ENCODE peak calls at places on chromosomes 3 and 15, in six cellular contexts. E is suprapubic skin, W is A549, S is SK-N-SH, L is H1, Z is HepG2. Q is an unnamed sample.

GRCh38 chr15:48925714-48926223 is 38.0 kb downstream of the SHC4 start:
- DNase-seq in E (no peak), W (peak; percentile 78), S (peak; percentile 8), L (no peak), Z (peak; percentile 29), Q (no peak)

GRCh38 chr3:44342191-44342790 is 3.7 kb downstream of the TCAIM start:
- DNase-seq in E (no peak), W (no peak), S (no peak), L (no peak), Z (no peak), Q (no peak)

GRCh38 chr15:64950888-64951287 is 38.8 kb downstream of the SPG21 start:
- DNase-seq in E (peak; percentile 48), W (peak; percentile 37), S (no peak), L (no peak), Z (no peak), Q (no peak)

GRCh38 chr15:25670025-25670554 is 193.0 kb downstream of the ATP10A start:
- DNase-seq in E (no peak), W (peak; percentile 7), S (peak; percentile 61), L (peak; percentile 61), Z (no peak), Q (peak; percentile 54)

GRCh38 chr3:56667973-56668579 is 15.0 kb downstream of the TASOR start:
- DNase-seq in E (no peak), W (no peak), S (no peak), L (no peak), Z (no peak), Q (no peak)

GRCh38 chr15:52303093-52303772 is 7.6 kb upstream of the MYO5C start:
- DNase-seq in E (no peak), W (no peak), S (no peak), L (no peak), Z (no peak), Q (no peak)

GRCh38 chr3:16309558-16309957 is 44.5 kb downstream of the OXNAD1 start:
- DNase-seq in E (no peak), W (no peak), S (no peak), L (no peak), Z (no peak), Q (no peak)

GRCh38 chr3:37511357-37511970 is 337.1 kb upstream of the LRRFIP2 start:
- DNase-seq in E (no peak), W (no peak), S (no peak), L (no peak), Z (no peak), Q (peak; percentile 34)

GRCh38 chr15:39594764-39595620 is 14.1 kb downstream of the THBS1 start:
- DNase-seq in E (no peak), W (no peak), S (no peak), L (no peak), Z (no peak), Q (no peak)

GRCh38 chr3:126638790-126639189 is 16.1 kb downstream of the TXNRD3 start:
- DNase-seq in E (no peak), W (no peak), S (no peak), L (no peak), Z (no peak), Q (no peak)

GRCh38 chr3:52176951-52177700 is 20.8 kb upstream of the ALAS1 start:
- DNase-seq in E (no peak), W (no peak), S (peak; percentile 28), L (no peak), Z (peak; percentile 86), Q (no peak)

GRCh38 chr3:142213298-142213697 is 12.1 kb downstream of the GK5 start:
- DNase-seq in E (no peak), W (no peak), S (no peak), L (no peak), Z (no peak), Q (no peak)

GRCh38 chr3:7630925-7631324 is 770.0 kb downstream of the GRM7 start:
- DNase-seq in E (no peak), W (no peak), S (peak; percentile 79), L (no peak), Z (no peak), Q (peak; percentile 49)

GRCh38 chr3:182436547-182436946 is 356.8 kb upstream of the ATP11B start:
- DNase-seq in E (no peak), W (no peak), S (no peak), L (no peak), Z (no peak), Q (no peak)

GRCh38 chr3:182911782-182912111 is 68.6 kb downstream of the DCUN1D1 start:
- DNase-seq in E (no peak), W (no peak), S (no peak), L (no peak), Z (no peak), Q (no peak)

GRCh38 chr15:74264081-74264501 is 28.0 kb downstream of the CCDC33 start:
- DNase-seq in E (no peak), W (no peak), S (no peak), L (no peak), Z (no peak), Q (no peak)

GRCh38 chr15:101088311-101088710 is 163.5 kb downstream of the CHSY1 start:
- DNase-seq in E (no peak), W (no peak), S (no peak), L (no peak), Z (no peak), Q (no peak)

GRCh38 chr15:55742498-55742926 is 440 bp downstream of the PRTG start:
- DNase-seq in E (no peak), W (peak; percentile 53), S (no peak), L (no peak), Z (no peak), Q (peak; percentile 56)

GRCh38 chr15:82093774-82094211 is 48.0 kb upstream of the MEX3B start:
- DNase-seq in E (no peak), W (peak; percentile 86), S (no peak), L (no peak), Z (peak; percentile 41), Q (no peak)

GRCh38 chr3:123611077-123611476 is 26.2 kb upstream of the HACD2 start:
- DNase-seq in E (no peak), W (no peak), S (no peak), L (no peak), Z (no peak), Q (no peak)

GRCh38 chr3:8773941-8774542 is 4.6 kb upstream of the OXTR start:
- DNase-seq in E (peak; percentile 52), W (no peak), S (no peak), L (no peak), Z (no peak), Q (no peak)

GRCh38 chr15:78951841-78952238 is 7.0 kb upstream of the CTSH start:
- DNase-seq in E (no peak), W (peak; percentile 58), S (no peak), L (no peak), Z (peak; percentile 85), Q (no peak)

GRCh38 chr15:99507732-99508571 is 57.8 kb upstream of the MEF2A start:
- DNase-seq in E (no peak), W (no peak), S (peak; percentile 75), L (no peak), Z (no peak), Q (peak; percentile 67)

GRCh38 chr3:13135251-13135810 is 62.1 kb upstream of the IQSEC1 start:
- DNase-seq in E (peak; percentile 54), W (no peak), S (no peak), L (no peak), Z (no peak), Q (no peak)

GRCh38 chr3:12194209-12194608 is 35.5 kb upstream of the TIMP4 start:
- DNase-seq in E (no peak), W (peak; percentile 75), S (no peak), L (no peak), Z (no peak), Q (no peak)

GRCh38 chr3:132321321-132321720 is 4.1 kb downstream of the ACP3 start:
- DNase-seq in E (no peak), W (no peak), S (no peak), L (no peak), Z (no peak), Q (peak; percentile 44)

GRCh38 chr3:41893977-41894376 is 67.9 kb downstream of the ULK4 start:
- DNase-seq in E (no peak), W (peak; percentile 47), S (peak; percentile 55), L (no peak), Z (peak; percentile 30), Q (peak; percentile 25)

GRCh38 chr15:66092053-66092976 is 161.2 kb downstream of the MEGF11 start:
- DNase-seq in E (no peak), W (no peak), S (no peak), L (no peak), Z (no peak), Q (no peak)

GRCh38 chr15:75712668-75713337 is at the start of gene CSPG4:
- DNase-seq in E (no peak), W (no peak), S (no peak), L (no peak), Z (no peak), Q (peak; percentile 83)

GRCh38 chr3:110314512-110315114 is 757.0 kb upstream of the NECTIN3 start:
- DNase-seq in E (no peak), W (peak; percentile 69), S (peak; percentile 37), L (peak; percentile 10), Z (peak; percentile 64), Q (peak; percentile 20)

GRCh38 chr3:197505796-197506553 is 49.8 kb downstream of the BDH1 start:
- DNase-seq in E (no peak), W (no peak), S (peak; percentile 71), L (no peak), Z (no peak), Q (no peak)

GRCh38 chr3:114057011-114057347 is 442 bp downstream of the QTRT2 start:
- DNase-seq in E (no peak), W (no peak), S (peak; percentile 22), L (no peak), Z (no peak), Q (no peak)

GRCh38 chr15:36594556-36595090 is 15.2 kb downstream of the CDIN1 start:
- DNase-seq in E (no peak), W (no peak), S (no peak), L (no peak), Z (no peak), Q (no peak)

GRCh38 chr3:30203301-30203700 is 403.1 kb upstream of the TGFBR2 start:
- DNase-seq in E (no peak), W (no peak), S (no peak), L (no peak), Z (no peak), Q (no peak)

GRCh38 chr3:157081681-157082210 is 78.2 kb downstream of the CCNL1 start:
- DNase-seq in E (peak; percentile 94), W (peak; percentile 91), S (peak; percentile 84), L (peak; percentile 86), Z (peak; percentile 68), Q (peak; percentile 93)

GRCh38 chr15:89137926-89138325 is 49.7 kb downstream of the ABHD2 start:
- DNase-seq in E (no peak), W (no peak), S (no peak), L (no peak), Z (no peak), Q (no peak)
- H3K27ac ChIP-seq in E (peak overlapping the region; percentile 26), W (peak overlapping the region; percentile 10), S (no peak overlapping the region), L (no peak overlapping the region), Z (peak overlapping the region; percentile 90), Q (no peak overlapping the region)

GRCh38 chr3:173796865-173797264 is 399.3 kb downstream of the NLGN1 start:
- DNase-seq in E (no peak), W (no peak), S (no peak), L (no peak), Z (no peak), Q (no peak)
- H3K4me3 ChIP-seq in E (no peak overlapping the region), W (no peak overlapping the region), S (no peak overlapping the region), L (no peak overlapping the region), Z (no peak overlapping the region), Q (no peak overlapping the region)

GRCh38 chr3:23653647-23654525 is 151.9 kb upstream of the UBE2E1 start:
- DNase-seq in E (no peak), W (no peak), S (no peak), L (no peak), Z (no peak), Q (no peak)
- TF ChIP-seq EP300 in E (no peak), W (no peak), S (no peak), L (no peak), Z (no peak), Q (no peak)

GRCh38 chr3:194312743-194313281 is 38.3 kb downstream of the CPN2 start:
- DNase-seq in E (no peak), W (peak; percentile 71), S (no peak), L (no peak), Z (peak; percentile 33), Q (peak; percentile 80)
- H3K27ac ChIP-seq in E (peak overlapping the region; percentile 60), W (peak overlapping the region; percentile 88), S (peak overlapping the region; percentile 1), L (no peak overlapping the region), Z (no peak overlapping the region), Q (peak overlapping the region; percentile 69)

Q was measured in ovary.